ENCODE peak calls at places on chromosome 21, in four cellular contexts. One of them, this sample, is unnamed.
A peak's percentile ranks its signal among the peaks of the same experiment; 100 is the strongest.

GRCh38 chr21:34282223-34282622 is 81.6 kb upstream of the KCNE2 start:
- DNase-seq in endothelial cell of umbilical vein: peak; percentile 8
- DNase-seq in K562: no peak
- DNase-seq in IMR-90: peak; percentile 13
- DNase-seq in this sample: no peak

GRCh38 chr21:34889287-34889536 is 159.9 kb downstream of the RUNX1 start:
- DNase-seq in endothelial cell of umbilical vein: peak; percentile 69
- DNase-seq in IMR-90: peak; percentile 74
- DNase-seq in K562: no peak
- DNase-seq in this sample: no peak

GRCh38 chr21:38120984-38121855 is 135.6 kb upstream of the KCNJ15 start:
- DNase-seq in endothelial cell of umbilical vein: no peak
- DNase-seq in K562: peak; percentile 94
- DNase-seq in IMR-90: no peak
- DNase-seq in this sample: no peak

GRCh38 chr21:41167348-41168342 is at the start of gene BACE2:
- DNase-seq in endothelial cell of umbilical vein: peak; percentile 72
- DNase-seq in IMR-90: peak; percentile 68
- DNase-seq in K562: peak; percentile 68
- DNase-seq in this sample: no peak

GRCh38 chr21:42414928-42415769 is 11.4 kb downstream of the UBASH3A start:
- DNase-seq in IMR-90: peak; percentile 78
- DNase-seq in endothelial cell of umbilical vein: peak; percentile 16
- DNase-seq in K562: peak; percentile 64
- DNase-seq in this sample: peak; percentile 97

GRCh38 chr21:42683371-42684108 is 30.1 kb downstream of the PDE9A start:
- DNase-seq in endothelial cell of umbilical vein: no peak
- DNase-seq in IMR-90: no peak
- DNase-seq in K562: no peak
- DNase-seq in this sample: no peak

GRCh38 chr21:42959754-42960153 is 14.6 kb upstream of the PKNOX1 start:
- DNase-seq in endothelial cell of umbilical vein: no peak
- DNase-seq in IMR-90: no peak
- DNase-seq in K562: no peak
- DNase-seq in this sample: no peak

GRCh38 chr21:27570306-27570868 is 603.5 kb upstream of the ADAMTS5 start:
- DNase-seq in IMR-90: peak; percentile 94
- DNase-seq in K562: no peak
- DNase-seq in endothelial cell of umbilical vein: peak; percentile 39
- DNase-seq in this sample: no peak

GRCh38 chr21:42146821-42147220 is 72.1 kb upstream of the ABCG1 start:
- DNase-seq in K562: no peak
- DNase-seq in IMR-90: no peak
- DNase-seq in endothelial cell of umbilical vein: no peak
- DNase-seq in this sample: no peak

GRCh38 chr21:37916795-37917142 is 512 bp upstream of the KCNJ6 start:
- DNase-seq in K562: peak; percentile 78
- DNase-seq in endothelial cell of umbilical vein: no peak
- DNase-seq in IMR-90: no peak
- DNase-seq in this sample: no peak

GRCh38 chr21:46624050-46624449 is 11.4 kb upstream of the PRMT2 start:
- DNase-seq in IMR-90: no peak
- DNase-seq in endothelial cell of umbilical vein: no peak
- DNase-seq in K562: no peak
- DNase-seq in this sample: no peak

GRCh38 chr21:46620846-46621245 is 14.6 kb upstream of the PRMT2 start:
- DNase-seq in IMR-90: no peak
- DNase-seq in K562: peak; percentile 1
- DNase-seq in endothelial cell of umbilical vein: no peak
- DNase-seq in this sample: no peak

GRCh38 chr21:46619846-46620245 is 15.0 kb upstream of the S100B start:
- DNase-seq in IMR-90: peak; percentile 15
- DNase-seq in endothelial cell of umbilical vein: no peak
- DNase-seq in K562: peak; percentile 7
- DNase-seq in this sample: no peak

GRCh38 chr21:46621457-46622182 is 13.9 kb upstream of the PRMT2 start:
- DNase-seq in IMR-90: no peak
- DNase-seq in endothelial cell of umbilical vein: no peak
- DNase-seq in K562: peak; percentile 1
- DNase-seq in this sample: no peak

GRCh38 chr21:46622226-46622625 is 13.2 kb upstream of the PRMT2 start:
- DNase-seq in IMR-90: no peak
- DNase-seq in K562: no peak
- DNase-seq in endothelial cell of umbilical vein: peak; percentile 36
- DNase-seq in this sample: no peak
- TF ChIP-seq FOS in IMR-90: no peak
- TF ChIP-seq FOS in K562: no peak
- TF ChIP-seq FOS in endothelial cell of umbilical vein: no peak
- TF ChIP-seq FOS in this sample: no peak

GRCh38 chr21:39366563-39366962 is 17.7 kb upstream of the HMGN1 start:
- DNase-seq in endothelial cell of umbilical vein: no peak
- DNase-seq in IMR-90: no peak
- DNase-seq in K562: no peak
- DNase-seq in this sample: no peak

GRCh38 chr21:39367783-39368182 is 18.9 kb upstream of the HMGN1 start:
- DNase-seq in endothelial cell of umbilical vein: no peak
- DNase-seq in K562: no peak
- DNase-seq in IMR-90: no peak
- DNase-seq in this sample: no peak

GRCh38 chr21:39362733-39363132 is 13.8 kb upstream of the HMGN1 start:
- DNase-seq in K562: no peak
- DNase-seq in endothelial cell of umbilical vein: no peak
- DNase-seq in IMR-90: no peak
- DNase-seq in this sample: no peak

GRCh38 chr21:39364949-39365348 is 16.1 kb upstream of the HMGN1 start:
- DNase-seq in IMR-90: peak; percentile 31
- DNase-seq in endothelial cell of umbilical vein: no peak
- DNase-seq in K562: no peak
- DNase-seq in this sample: no peak

DNA sequence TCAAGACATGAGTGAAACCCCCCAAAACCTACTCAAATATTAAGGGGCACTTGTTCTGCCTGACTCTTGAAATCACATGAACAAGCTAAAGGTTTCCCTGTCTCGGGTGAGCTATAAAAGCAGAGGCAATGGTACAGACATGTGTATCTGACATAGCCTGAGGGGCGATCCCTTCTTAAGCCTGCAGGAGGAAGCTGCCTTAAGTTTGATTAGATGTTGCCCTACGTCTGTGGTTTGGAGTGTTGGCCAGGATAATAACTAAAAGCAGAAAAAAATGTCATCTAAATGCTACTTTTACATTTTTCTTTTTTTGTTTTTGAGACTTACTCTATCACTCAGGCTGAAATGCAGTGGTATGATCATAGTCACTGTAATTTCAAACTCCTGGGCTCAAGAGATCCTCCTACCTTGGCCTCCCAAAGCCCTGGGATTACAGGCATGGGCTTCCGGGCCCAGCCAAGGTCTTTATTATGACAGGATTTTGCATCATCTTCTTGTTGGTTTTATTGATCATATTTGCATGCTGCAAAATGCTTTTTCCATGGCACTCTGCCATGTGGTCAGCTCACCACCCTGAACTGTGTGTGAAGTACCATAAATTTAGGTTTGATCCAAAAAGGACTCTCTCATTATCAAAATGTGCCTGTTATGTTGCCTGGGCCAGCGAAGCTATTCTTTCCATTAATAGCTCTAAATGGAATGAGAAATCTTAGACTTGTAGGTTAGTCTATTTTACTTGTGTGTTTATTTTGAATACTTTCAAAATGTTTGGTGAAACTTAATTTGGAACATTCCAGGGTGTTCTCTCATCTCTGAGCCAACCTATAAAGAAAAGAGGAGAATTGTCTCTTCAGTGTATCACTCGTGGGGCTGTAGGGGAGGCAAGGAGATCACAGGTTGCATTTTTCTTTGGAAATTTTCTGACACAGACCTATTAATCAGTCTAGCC is 15.0 kb upstream of the HMGN1 start:
- DNase-seq in endothelial cell of umbilical vein: no peak
- DNase-seq in K562: peak; percentile 44
- DNase-seq in IMR-90: peak; percentile 71
- DNase-seq in this sample: no peak
- TF ChIP-seq FOS in endothelial cell of umbilical vein: no peak
- TF ChIP-seq FOS in K562: no peak
- TF ChIP-seq FOS in IMR-90: no peak
- TF ChIP-seq FOS in this sample: no peak

GRCh38 chr21:14562959-14563358 is 16.8 kb upstream of the SAMSN1 start:
- DNase-seq in IMR-90: no peak
- DNase-seq in endothelial cell of umbilical vein: no peak
- DNase-seq in K562: no peak
- DNase-seq in this sample: no peak
- TF ChIP-seq FOS in IMR-90: no peak
- TF ChIP-seq FOS in endothelial cell of umbilical vein: no peak
- TF ChIP-seq FOS in K562: no peak
- TF ChIP-seq FOS in this sample: no peak

DNA sequence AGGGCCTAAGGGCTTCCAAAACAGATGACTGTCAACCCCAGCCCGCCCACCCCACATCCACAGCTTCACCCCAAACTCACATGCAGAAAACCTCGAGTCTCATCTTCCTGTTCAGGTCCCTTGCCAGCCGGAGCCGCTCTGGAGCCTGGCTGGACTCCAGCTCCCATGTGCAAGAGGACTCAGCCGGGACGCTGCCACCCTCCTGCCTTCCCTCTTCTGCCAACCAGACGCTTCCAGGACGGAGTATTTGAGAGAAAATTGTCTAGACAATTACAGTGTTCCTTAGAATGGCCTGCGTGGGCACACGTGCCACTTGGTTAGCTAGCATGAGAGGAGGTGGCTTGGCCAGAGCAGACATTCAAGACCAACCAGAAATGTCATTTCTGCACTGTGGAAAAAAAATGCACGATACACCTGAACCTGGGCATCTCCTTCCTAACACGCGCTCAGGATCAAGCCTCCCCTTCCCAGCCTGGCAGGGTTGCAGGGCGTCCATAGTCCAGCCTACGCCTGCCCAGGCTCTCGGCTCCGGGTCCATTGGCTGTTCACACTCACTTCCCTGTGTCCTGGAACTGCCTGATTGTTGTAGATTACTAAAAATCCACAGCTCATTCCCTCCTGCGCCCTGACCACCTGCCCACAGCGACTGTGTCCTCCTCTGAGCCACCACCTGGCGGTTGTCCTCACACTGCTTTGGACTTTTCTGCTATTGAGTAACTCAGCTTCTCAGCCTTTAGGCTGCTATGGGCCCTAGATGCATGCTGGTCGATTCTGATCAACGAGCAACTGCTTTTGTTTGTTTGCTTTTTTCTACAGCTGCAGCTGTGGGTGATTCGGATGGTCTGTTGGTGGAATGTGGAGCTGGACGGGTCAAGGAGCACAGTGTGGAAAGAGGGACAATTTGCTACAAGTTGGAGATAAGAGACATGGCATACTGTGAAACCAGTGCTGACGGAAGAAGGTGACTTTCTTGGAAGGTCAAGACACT is at the start of gene CLDN14:
- DNase-seq in IMR-90: peak; percentile 58
- DNase-seq in endothelial cell of umbilical vein: no peak
- DNase-seq in K562: no peak
- DNase-seq in this sample: no peak
- TF ChIP-seq FOS in IMR-90: no peak
- TF ChIP-seq FOS in endothelial cell of umbilical vein: no peak
- TF ChIP-seq FOS in K562: no peak
- TF ChIP-seq FOS in this sample: no peak

GRCh38 chr21:25733859-25734653 is 648 bp downstream of the ATP5PF start:
- DNase-seq in endothelial cell of umbilical vein: peak; percentile 49
- DNase-seq in IMR-90: peak; percentile 35
- DNase-seq in K562: peak; percentile 28
- DNase-seq in this sample: no peak
- TF ChIP-seq FOS in endothelial cell of umbilical vein: no peak
- TF ChIP-seq FOS in IMR-90: no peak
- TF ChIP-seq FOS in K562: no peak
- TF ChIP-seq FOS in this sample: no peak

GRCh38 chr21:44949161-44950015 is 9.6 kb downstream of the SLX9 start:
- DNase-seq in IMR-90: peak; percentile 76
- DNase-seq in endothelial cell of umbilical vein: peak; percentile 54
- DNase-seq in K562: peak; percentile 88
- DNase-seq in this sample: no peak

GRCh38 chr21:44946254-44947041 is 6.6 kb downstream of the SLX9 start:
- DNase-seq in endothelial cell of umbilical vein: no peak
- DNase-seq in IMR-90: no peak
- DNase-seq in K562: no peak
- DNase-seq in this sample: no peak

GRCh38 chr21:44948426-44949120 is 8.7 kb downstream of the SLX9 start:
- DNase-seq in endothelial cell of umbilical vein: no peak
- DNase-seq in IMR-90: no peak
- DNase-seq in K562: no peak
- DNase-seq in this sample: no peak

GRCh38 chr21:44947111-44947929 is 7.5 kb downstream of the SLX9 start:
- DNase-seq in IMR-90: no peak
- DNase-seq in endothelial cell of umbilical vein: no peak
- DNase-seq in K562: no peak
- DNase-seq in this sample: no peak

DNA sequence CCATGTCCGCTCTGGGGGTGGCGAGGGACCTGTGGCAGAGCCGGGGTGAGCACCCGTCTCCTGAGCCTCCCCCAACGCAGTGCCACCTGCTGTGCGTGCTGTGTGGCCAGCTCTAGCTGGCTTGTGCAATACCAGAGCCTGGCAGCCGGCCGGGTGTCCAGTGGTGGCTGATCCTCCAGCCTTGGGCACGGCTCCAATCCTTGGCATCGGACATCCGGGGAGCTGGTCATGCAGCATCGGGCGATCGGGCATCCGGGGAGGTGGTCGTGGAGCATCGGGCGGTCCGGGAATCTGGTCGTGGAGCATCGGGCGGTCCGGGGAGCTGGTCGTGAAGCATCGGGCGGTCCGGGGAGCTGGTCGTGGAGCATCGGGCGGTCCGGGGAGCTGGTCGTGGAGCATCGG is 8.1 kb downstream of the SLX9 start:
- DNase-seq in endothelial cell of umbilical vein: no peak
- DNase-seq in K562: no peak
- DNase-seq in IMR-90: no peak
- DNase-seq in this sample: no peak
- TF ChIP-seq FOS in endothelial cell of umbilical vein: no peak
- TF ChIP-seq FOS in K562: no peak
- TF ChIP-seq FOS in IMR-90: no peak
- TF ChIP-seq FOS in this sample: no peak

GRCh38 chr21:32359719-32360260 is 33.0 kb downstream of the URB1 start:
- DNase-seq in IMR-90: no peak
- DNase-seq in K562: no peak
- DNase-seq in endothelial cell of umbilical vein: no peak
- DNase-seq in this sample: no peak
- TF ChIP-seq FOS in IMR-90: no peak
- TF ChIP-seq FOS in K562: no peak
- TF ChIP-seq FOS in endothelial cell of umbilical vein: no peak
- TF ChIP-seq FOS in this sample: no peak